ENCODE peak calls at places on chromosome 16, in eight cellular contexts. D is effector memory CD4-positive, alpha-beta T cell; E is stimulated activated CD8-positive, alpha-beta memory T cell treated with anti-CD3 and anti-CD28 coated beads, Interleukin-4, amount 100 ng/mL, for 1 hour; X is neural progenitor cell; M is SW 1271; C is fibroblast of mammary gland; T is fibroblast of the conjunctiva; K is psoas muscle. P is an unnamed sample.

GRCh38 chr16:87198881-87199280 is 118.3 kb downstream of the C16orf95 start:
- DNase-seq in D (no peak), E (no peak), X (no peak), M (no peak), C (no peak), T (no peak), K (no peak), P (no peak)

GRCh38 chr16:69064164-69064563 is 41.3 kb upstream of the HAS3 start:
- DNase-seq in D (no peak), E (no peak), X (no peak), M (no peak), C (no peak), T (no peak), K (no peak), P (no peak)

GRCh38 chr16:53043986-53044571 is 8.6 kb downstream of the CHD9NB start:
- DNase-seq in D (no peak), E (no peak), X (peak), M (no peak), C (no peak), T (no peak), K (no peak), P (no peak)

GRCh38 chr16:57504491-57504890 is 18.2 kb upstream of the DOK4 start:
- DNase-seq in D (no peak), E (no peak), X (no peak), M (no peak), C (no peak), T (no peak), K (peak), P (no peak)

GRCh38 chr16:375927-376816 is 5.6 kb downstream of the PGAP6 start:
- DNase-seq in D (no peak), E (no peak), X (no peak), M (no peak), C (no peak), T (no peak), K (no peak), P (no peak)

GRCh38 chr16:13793788-13794461 is 126.0 kb upstream of the ERCC4 start:
- DNase-seq in D (no peak), E (no peak), X (no peak), M (no peak), C (no peak), T (no peak), K (no peak), P (no peak)

GRCh38 chr16:22844426-22844825 is 30.5 kb downstream of the HS3ST2 start:
- DNase-seq in D (no peak), E (no peak), X (no peak), M (no peak), C (no peak), T (no peak), K (no peak), P (no peak)

GRCh38 chr16:9042943-9043680 is 48.3 kb upstream of the HAPSTR1 start:
- DNase-seq in D (no peak), E (no peak), X (no peak), M (no peak), C (peak), T (peak), K (no peak), P (no peak)

GRCh38 chr16:71929048-71929447 is 33.7 kb downstream of the IST1 start:
- DNase-seq in D (no peak), E (no peak), X (no peak), M (no peak), C (peak), T (peak), K (no peak), P (no peak)

GRCh38 chr16:11667824-11668589 is at the start of gene SNN:
- DNase-seq in D (peak), E (peak), X (peak), M (peak), C (peak), T (peak), K (peak), P (peak)

GRCh38 chr16:30458561-30459394 is 13.1 kb upstream of the SEPHS2 start:
- DNase-seq in D (peak), E (peak), X (no peak), M (no peak), C (no peak), T (no peak), K (peak), P (peak)

GRCh38 chr16:79972053-79972704 is 371.6 kb upstream of the MAF start:
- DNase-seq in D (no peak), E (no peak), X (no peak), M (no peak), C (peak), T (no peak), K (no peak), P (no peak)

GRCh38 chr16:12094537-12095265 is 118.2 kb downstream of the SNX29 start:
- DNase-seq in D (no peak), E (no peak), X (no peak), M (no peak), C (no peak), T (no peak), K (no peak), P (no peak)

GRCh38 chr16:48959204-48959603 is 322.4 kb downstream of the CBLN1 start:
- DNase-seq in D (no peak), E (no peak), X (no peak), M (no peak), C (no peak), T (no peak), K (no peak), P (peak)

GRCh38 chr16:3457434-3458252 is 14.2 kb downstream of the NAA60 start:
- DNase-seq in D (peak), E (peak), X (peak), M (peak), C (peak), T (peak), K (peak), P (peak)

GRCh38 chr16:11061629-11062270 is 117.4 kb downstream of the CLEC16A start:
- DNase-seq in D (no peak), E (no peak), X (no peak), M (no peak), C (no peak), T (no peak), K (no peak), P (no peak)

GRCh38 chr16:25426829-25427228 is 169.2 kb upstream of the ZKSCAN2 start:
- DNase-seq in D (no peak), E (no peak), X (no peak), M (no peak), C (no peak), T (no peak), K (no peak), P (no peak)

GRCh38 chr16:4298761-4299522 is 16.9 kb upstream of the GLIS2 start:
- DNase-seq in D (no peak), E (no peak), X (peak), M (peak), C (peak), T (peak), K (peak), P (no peak)

GRCh38 chr16:88077328-88078108 is 126.3 kb downstream of the BANP start:
- DNase-seq in D (no peak), E (no peak), X (peak), M (no peak), C (no peak), T (no peak), K (peak), P (no peak)

GRCh38 chr16:82454566-82454965 is 172.2 kb upstream of the CDH13 start:
- DNase-seq in D (no peak), E (no peak), X (no peak), M (no peak), C (no peak), T (no peak), K (no peak), P (no peak)

GRCh38 chr16:3092501-3092991 is 6.5 kb downstream of the ZSCAN10 start:
- DNase-seq in D (no peak), E (no peak), X (no peak), M (no peak), C (no peak), T (no peak), K (peak), P (no peak)

GRCh38 chr16:15811778-15812750 is 44.8 kb downstream of the MYH11 start:
- DNase-seq in D (no peak), E (no peak), X (peak), M (no peak), C (peak), T (peak), K (no peak), P (peak)

GRCh38 chr16:27209591-27209990 is 6.3 kb downstream of the KDM8 start:
- DNase-seq in D (no peak), E (no peak), X (no peak), M (no peak), C (no peak), T (no peak), K (no peak), P (no peak)

GRCh38 chr16:75591001-75591852 is 25.0 kb downstream of the GABARAPL2 start:
- DNase-seq in D (no peak), E (no peak), X (no peak), M (no peak), C (peak), T (peak), K (peak), P (no peak)

GRCh38 chr16:15810411-15810810 is 46.4 kb downstream of the MYH11 start:
- DNase-seq in D (no peak), E (no peak), X (no peak), M (no peak), C (no peak), T (no peak), K (no peak), P (no peak)

GRCh38 chr16:27512061-27512460 is 37.7 kb downstream of the GTF3C1 start:
- DNase-seq in D (no peak), E (no peak), X (no peak), M (no peak), C (no peak), T (no peak), K (no peak), P (no peak)

GRCh38 chr16:6804461-6804860 is 528.2 kb upstream of the RBFOX1 start:
- DNase-seq in D (no peak), E (no peak), X (no peak), M (no peak), C (no peak), T (no peak), K (no peak), P (no peak)

GRCh38 chr16:57693539-57693938 is 1.1 kb upstream of the DRC7 start:
- DNase-seq in D (no peak), E (no peak), X (no peak), M (no peak), C (no peak), T (no peak), K (no peak), P (no peak)